ENCODE peak calls at places on chromosomes 16 and 17, in seven cellular contexts. One of them, this sample, is unnamed.

GRCh38 chr16:82133798-82134197 is 36.2 kb downstream of the MPHOSPH6 start:
- DNase-seq in PC-9: no peak
- DNase-seq in neural crest cell: no peak
- DNase-seq in fibroblast of lung: no peak
- DNase-seq in cardiac muscle cell: no peak
- DNase-seq in fibroblast of the aortic adventitia: no peak
- DNase-seq in D721Med: no peak
- DNase-seq in this sample: no peak

GRCh38 chr16:73529303-73530012 is 481.5 kb upstream of the ZFHX3 start:
- DNase-seq in PC-9: no peak
- DNase-seq in neural crest cell: no peak
- DNase-seq in fibroblast of lung: no peak
- DNase-seq in cardiac muscle cell: no peak
- DNase-seq in fibroblast of the aortic adventitia: no peak
- DNase-seq in D721Med: no peak
- DNase-seq in this sample: no peak

GRCh38 chr17:61294286-61294685 is 105.4 kb upstream of the TBX2 start:
- DNase-seq in PC-9: no peak
- DNase-seq in neural crest cell: no peak
- DNase-seq in fibroblast of lung: no peak
- DNase-seq in cardiac muscle cell: no peak
- DNase-seq in fibroblast of the aortic adventitia: no peak
- DNase-seq in D721Med: no peak
- DNase-seq in this sample: no peak

GRCh38 chr17:9475259-9475658 is 100.4 kb downstream of the STX8 start:
- DNase-seq in PC-9: no peak
- DNase-seq in neural crest cell: no peak
- DNase-seq in fibroblast of lung: no peak
- DNase-seq in cardiac muscle cell: peak; percentile 27
- DNase-seq in fibroblast of the aortic adventitia: peak; percentile 25
- DNase-seq in D721Med: no peak
- DNase-seq in this sample: no peak

GRCh38 chr16:2486645-2487516 is 12.0 kb downstream of the TBC1D24 start:
- DNase-seq in PC-9: no peak
- DNase-seq in neural crest cell: no peak
- DNase-seq in fibroblast of lung: no peak
- DNase-seq in cardiac muscle cell: no peak
- DNase-seq in fibroblast of the aortic adventitia: no peak
- DNase-seq in D721Med: no peak
- DNase-seq in this sample: no peak

GRCh38 chr17:64694207-64694606 is 32.1 kb upstream of the SMURF2 start:
- DNase-seq in PC-9: peak; percentile 95
- DNase-seq in neural crest cell: no peak
- DNase-seq in fibroblast of lung: peak; percentile 43
- DNase-seq in cardiac muscle cell: peak; percentile 59
- DNase-seq in fibroblast of the aortic adventitia: peak; percentile 64
- DNase-seq in D721Med: no peak
- DNase-seq in this sample: peak; percentile 77

GRCh38 chr16:1224558-1224957 is 510 bp downstream of the TPSG1 start:
- DNase-seq in PC-9: no peak
- DNase-seq in neural crest cell: no peak
- DNase-seq in fibroblast of lung: no peak
- DNase-seq in cardiac muscle cell: no peak
- DNase-seq in fibroblast of the aortic adventitia: no peak
- DNase-seq in D721Med: no peak
- DNase-seq in this sample: no peak

GRCh38 chr16:2466667-2467300 is 4.3 kb upstream of the NTN3 start:
- DNase-seq in PC-9: no peak
- DNase-seq in neural crest cell: no peak
- DNase-seq in fibroblast of lung: no peak
- DNase-seq in cardiac muscle cell: no peak
- DNase-seq in fibroblast of the aortic adventitia: no peak
- DNase-seq in D721Med: no peak
- DNase-seq in this sample: no peak

GRCh38 chr17:39822051-39822450 is 42.1 kb downstream of the IKZF3 start:
- DNase-seq in PC-9: no peak
- DNase-seq in neural crest cell: no peak
- DNase-seq in fibroblast of lung: no peak
- DNase-seq in cardiac muscle cell: no peak
- DNase-seq in fibroblast of the aortic adventitia: no peak
- DNase-seq in D721Med: no peak
- DNase-seq in this sample: no peak

GRCh38 chr17:5780476-5780875 is 196.2 kb upstream of the NLRP1 start:
- DNase-seq in PC-9: no peak
- DNase-seq in neural crest cell: no peak
- DNase-seq in fibroblast of lung: no peak
- DNase-seq in cardiac muscle cell: peak; percentile 39
- DNase-seq in fibroblast of the aortic adventitia: peak; percentile 45
- DNase-seq in D721Med: no peak
- DNase-seq in this sample: peak; percentile 46

GRCh38 chr16:29806641-29807425 is 504 bp downstream of the MAZ start:
- DNase-seq in PC-9: peak; percentile 49
- DNase-seq in neural crest cell: peak; percentile 49
- DNase-seq in fibroblast of lung: no peak
- DNase-seq in cardiac muscle cell: peak; percentile 48
- DNase-seq in fibroblast of the aortic adventitia: no peak
- DNase-seq in D721Med: no peak
- DNase-seq in this sample: no peak

GRCh38 chr17:51818777-51819176 is 339.7 kb downstream of the CA10 start:
- DNase-seq in PC-9: no peak
- DNase-seq in neural crest cell: no peak
- DNase-seq in fibroblast of lung: no peak
- DNase-seq in cardiac muscle cell: no peak
- DNase-seq in fibroblast of the aortic adventitia: no peak
- DNase-seq in D721Med: no peak
- DNase-seq in this sample: no peak

GRCh38 chr17:35119370-35120185 is at the start of gene RAD51D:
- DNase-seq in PC-9: peak; percentile 47
- DNase-seq in neural crest cell: peak; percentile 78
- DNase-seq in fibroblast of lung: peak; percentile 60
- DNase-seq in cardiac muscle cell: peak; percentile 79
- DNase-seq in fibroblast of the aortic adventitia: peak; percentile 59
- DNase-seq in D721Med: peak; percentile 68
- DNase-seq in this sample: peak; percentile 30

GRCh38 chr17:15169676-15170075 is 95.5 kb downstream of the PMP22 start:
- DNase-seq in PC-9: no peak
- DNase-seq in neural crest cell: no peak
- DNase-seq in fibroblast of lung: peak; percentile 24
- DNase-seq in cardiac muscle cell: no peak
- DNase-seq in fibroblast of the aortic adventitia: no peak
- DNase-seq in D721Med: no peak
- DNase-seq in this sample: no peak

DNA sequence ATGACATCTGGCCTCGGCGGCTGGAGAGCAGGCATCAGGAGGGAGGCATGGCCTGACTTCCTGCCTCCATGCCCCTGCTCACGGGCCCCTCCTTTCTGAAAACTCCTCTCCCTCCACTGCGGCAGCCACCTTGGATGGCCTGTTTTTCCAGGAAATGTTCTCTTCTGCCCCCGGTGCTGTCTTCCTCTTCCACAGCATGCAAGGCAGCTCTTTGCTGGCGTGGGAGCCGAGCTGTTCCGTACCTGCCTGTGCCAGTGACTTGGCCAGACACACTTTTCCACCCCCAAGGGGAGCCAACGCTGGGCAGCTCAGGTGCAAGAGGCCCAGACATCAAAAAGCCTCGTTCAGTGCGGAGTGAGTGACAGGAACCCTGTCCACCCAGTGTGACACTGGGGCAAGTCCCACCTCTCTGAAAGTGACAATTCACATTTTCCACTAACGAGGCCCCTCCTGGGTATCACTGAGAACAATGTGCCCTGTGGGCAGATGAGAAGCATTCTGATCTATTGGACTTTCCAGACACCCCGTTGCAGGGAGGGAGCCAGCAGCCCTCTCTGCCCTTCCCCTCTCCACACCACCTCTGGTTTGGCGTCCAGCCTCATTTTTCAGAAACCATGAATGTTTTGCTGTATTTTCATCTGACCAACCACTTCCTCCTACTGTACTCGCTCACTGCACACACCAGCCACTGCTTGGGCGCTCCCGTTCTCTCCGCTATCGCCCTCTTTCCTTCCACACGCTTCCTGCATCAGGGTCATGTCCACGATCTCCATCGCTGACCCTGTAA is 31.1 kb downstream of the NSMCE1 start:
- DNase-seq in PC-9: no peak
- DNase-seq in neural crest cell: no peak
- DNase-seq in fibroblast of lung: peak; percentile 14
- DNase-seq in cardiac muscle cell: peak; percentile 48
- DNase-seq in fibroblast of the aortic adventitia: no peak
- DNase-seq in D721Med: no peak
- DNase-seq in this sample: peak; percentile 46
- TF ChIP-seq CTCF in PC-9: no peak
- TF ChIP-seq CTCF in neural crest cell: no peak
- TF ChIP-seq CTCF in fibroblast of lung: no peak
- TF ChIP-seq CTCF in cardiac muscle cell: no peak
- TF ChIP-seq CTCF in fibroblast of the aortic adventitia: no peak
- TF ChIP-seq CTCF in D721Med: no peak
- TF ChIP-seq CTCF in this sample: no peak

DNA sequence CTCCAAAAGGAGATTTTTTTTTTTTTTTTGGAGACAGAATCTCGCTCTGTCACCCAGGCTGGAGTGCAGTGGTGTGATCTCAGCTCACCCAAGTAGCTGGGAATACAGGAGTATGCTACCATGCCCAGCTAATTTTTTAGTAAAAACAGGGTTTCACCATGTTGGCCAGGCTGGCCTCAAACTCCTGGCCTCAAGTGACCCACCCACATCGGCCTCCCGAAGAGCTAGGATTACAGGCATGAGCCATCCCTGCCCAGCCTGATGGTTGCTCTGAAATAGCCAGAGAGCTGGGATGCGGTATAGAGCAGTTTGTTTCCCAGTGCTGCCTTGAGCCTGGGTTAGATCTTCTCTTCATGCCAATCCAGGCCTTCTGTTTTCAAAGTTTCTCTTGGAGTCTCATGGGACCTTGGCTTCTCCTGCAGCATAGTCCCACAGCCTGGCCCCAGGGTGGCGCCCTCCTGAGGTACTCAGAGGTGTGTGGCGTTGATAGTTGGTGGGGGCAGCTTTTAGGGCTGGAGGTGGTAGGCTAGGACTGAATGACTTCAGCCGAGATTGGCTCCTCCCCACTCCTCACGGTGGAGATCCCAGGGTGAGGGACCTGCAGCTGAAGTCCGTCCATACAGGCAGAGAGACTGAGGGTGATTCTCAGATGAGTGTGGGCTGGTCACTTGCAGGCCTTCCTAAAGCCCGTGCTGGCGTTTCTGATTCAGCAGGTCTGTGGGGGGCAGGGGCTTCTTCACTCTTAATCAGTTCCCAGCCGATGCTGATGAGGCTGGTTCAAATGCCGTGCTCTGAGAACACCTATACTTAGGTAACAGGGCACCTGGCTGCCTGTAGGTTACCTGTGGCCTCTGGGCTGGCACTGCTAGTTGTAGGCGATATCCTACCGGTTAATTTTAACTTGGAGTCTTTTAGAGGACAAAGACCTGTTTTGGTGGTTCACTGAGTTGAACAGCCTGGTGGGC is 52.0 kb downstream of the TNFRSF13B start:
- DNase-seq in PC-9: no peak
- DNase-seq in neural crest cell: no peak
- DNase-seq in fibroblast of lung: no peak
- DNase-seq in cardiac muscle cell: no peak
- DNase-seq in fibroblast of the aortic adventitia: no peak
- DNase-seq in D721Med: no peak
- DNase-seq in this sample: no peak
- TF ChIP-seq CTCF in PC-9: no peak
- TF ChIP-seq CTCF in neural crest cell: no peak
- TF ChIP-seq CTCF in fibroblast of lung: no peak
- TF ChIP-seq CTCF in cardiac muscle cell: no peak
- TF ChIP-seq CTCF in fibroblast of the aortic adventitia: no peak
- TF ChIP-seq CTCF in D721Med: no peak
- TF ChIP-seq CTCF in this sample: peak; percentile 16

GRCh38 chr17:17090642-17091103 is 48.4 kb downstream of the MPRIP start:
- DNase-seq in PC-9: no peak
- DNase-seq in neural crest cell: no peak
- DNase-seq in fibroblast of lung: no peak
- DNase-seq in cardiac muscle cell: no peak
- DNase-seq in fibroblast of the aortic adventitia: no peak
- DNase-seq in D721Med: no peak
- DNase-seq in this sample: no peak
- TF ChIP-seq CTCF in PC-9: no peak
- TF ChIP-seq CTCF in neural crest cell: no peak
- TF ChIP-seq CTCF in fibroblast of lung: no peak
- TF ChIP-seq CTCF in cardiac muscle cell: no peak
- TF ChIP-seq CTCF in fibroblast of the aortic adventitia: no peak
- TF ChIP-seq CTCF in D721Med: no peak
- TF ChIP-seq CTCF in this sample: no peak

DNA sequence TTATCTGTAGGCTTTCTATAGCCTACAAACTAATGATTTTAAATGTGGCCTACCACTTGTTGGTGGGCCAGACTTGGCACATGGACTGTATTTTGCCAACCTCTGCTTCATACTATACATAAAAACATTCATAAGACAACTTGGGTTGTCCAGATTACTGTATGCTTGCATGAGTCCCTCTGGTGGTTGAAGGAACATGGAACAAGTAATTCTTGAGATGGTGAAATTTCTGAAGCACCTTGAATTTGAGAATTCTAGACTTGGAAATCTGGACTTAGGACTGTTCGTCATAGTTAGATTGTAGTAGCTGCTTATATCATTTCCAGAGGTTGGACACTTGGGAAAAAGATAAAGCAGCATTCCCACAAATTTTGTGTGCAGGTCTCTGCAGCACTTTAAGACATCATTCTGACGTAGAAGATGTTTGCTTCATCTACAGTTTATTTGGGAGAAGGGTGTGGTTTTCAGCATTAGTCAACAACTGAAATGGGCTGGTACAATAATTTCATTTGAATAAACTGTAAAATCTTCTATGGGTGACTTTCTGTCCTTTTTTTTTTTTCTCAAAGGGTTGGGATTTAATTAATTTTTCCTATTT is 31.2 kb downstream of the NFATC3 start:
- DNase-seq in PC-9: no peak
- DNase-seq in neural crest cell: no peak
- DNase-seq in fibroblast of lung: peak; percentile 53
- DNase-seq in cardiac muscle cell: peak; percentile 59
- DNase-seq in fibroblast of the aortic adventitia: peak; percentile 62
- DNase-seq in D721Med: no peak
- DNase-seq in this sample: no peak
- TF ChIP-seq CTCF in PC-9: peak; percentile 56
- TF ChIP-seq CTCF in neural crest cell: peak; percentile 59
- TF ChIP-seq CTCF in fibroblast of lung: peak; percentile 50
- TF ChIP-seq CTCF in cardiac muscle cell: peak; percentile 61
- TF ChIP-seq CTCF in fibroblast of the aortic adventitia: peak; percentile 73
- TF ChIP-seq CTCF in D721Med: peak; percentile 17
- TF ChIP-seq CTCF in this sample: peak; percentile 67

DNA sequence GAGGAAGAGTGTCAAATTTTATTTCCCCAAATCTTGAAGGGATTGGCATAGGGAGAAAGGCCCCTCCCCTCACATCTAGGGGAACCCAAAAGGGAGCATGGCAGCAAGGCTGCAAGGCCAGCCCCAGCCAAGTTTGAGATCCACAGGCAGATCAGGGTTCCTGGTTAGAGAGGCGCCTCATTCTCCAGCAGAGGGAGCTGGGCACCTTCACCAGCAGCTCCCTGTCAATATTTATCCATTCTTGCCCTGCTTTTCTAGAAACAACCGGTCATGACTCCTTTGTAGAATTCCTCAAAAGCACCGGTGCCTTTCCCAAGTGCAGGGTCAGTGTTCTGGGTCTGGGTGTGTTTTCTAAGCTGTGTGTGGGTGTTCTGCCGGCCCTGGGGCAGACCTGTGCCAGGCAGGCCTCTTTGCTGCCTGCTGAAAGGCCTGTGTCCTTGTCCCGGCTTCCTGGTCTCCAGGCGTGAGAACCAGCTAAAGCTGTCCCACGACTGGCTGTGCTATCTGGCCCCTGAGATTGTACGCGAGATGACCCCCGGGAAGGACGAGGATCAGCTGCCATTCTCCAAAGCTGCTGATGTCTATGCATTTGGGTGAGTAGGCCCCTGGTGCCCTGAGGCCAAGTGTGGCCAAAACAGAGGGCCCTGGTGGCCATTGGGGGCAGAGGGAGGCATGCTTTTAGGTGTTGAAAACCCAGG is 21.2 kb upstream of the LGALS9 start:
- DNase-seq in PC-9: no peak
- DNase-seq in neural crest cell: no peak
- DNase-seq in fibroblast of lung: peak; percentile 31
- DNase-seq in cardiac muscle cell: peak; percentile 52
- DNase-seq in fibroblast of the aortic adventitia: peak; percentile 46
- DNase-seq in D721Med: no peak
- DNase-seq in this sample: no peak
- TF ChIP-seq CTCF in PC-9: peak; percentile 69
- TF ChIP-seq CTCF in neural crest cell: peak; percentile 54
- TF ChIP-seq CTCF in fibroblast of lung: peak; percentile 80
- TF ChIP-seq CTCF in cardiac muscle cell: peak; percentile 56
- TF ChIP-seq CTCF in fibroblast of the aortic adventitia: peak; percentile 58
- TF ChIP-seq CTCF in D721Med: peak; percentile 60
- TF ChIP-seq CTCF in this sample: peak; percentile 74